ENCODE peak calls at places on chromosome 11, in nine cellular contexts. L is tibial nerve, C is IMR-90, Y is SK-N-SH, X is adrenal gland, K is psoas muscle, S is hepatocyte, D is esophagus squamous epithelium, P is HCT116. F is an unnamed sample.
A peak's percentile ranks its signal among the peaks of the same experiment; 100 is the strongest.

GRCh38 chr11:80186687-80187086 is 745.9 kb upstream of the TENM4 start:
- DNase-seq in D (no peak), Y (no peak), K (no peak), S (no peak), P (no peak), L (no peak), X (no peak), C (no peak), F (no peak)

GRCh38 chr11:43547900-43548381 is 132.6 kb upstream of the HSD17B12 start:
- DNase-seq in D (no peak), X (peak; percentile 77), K (no peak), P (no peak), Y (peak; percentile 88), L (no peak), S (peak; percentile 68), C (no peak), F (no peak)

GRCh38 chr11:122791836-122792235 is 46.5 kb upstream of the CRTAM start:
- DNase-seq in K (no peak), X (no peak), L (no peak), S (peak; percentile 29), Y (no peak), P (no peak), C (peak; percentile 78), D (no peak), F (no peak)

GRCh38 chr11:2541321-2541680 is 96.5 kb downstream of the KCNQ1 start:
- DNase-seq in C (no peak), Y (no peak), K (no peak), X (peak; percentile 10), S (no peak), D (no peak), L (no peak), P (no peak), F (no peak)

GRCh38 chr11:27694992-27695391 is 5.3 kb downstream of the BDNF start:
- DNase-seq in K (no peak), L (no peak), X (no peak), D (no peak), S (peak; percentile 14), Y (peak; percentile 14), C (no peak), P (no peak), F (no peak)

GRCh38 chr11:44312876-44313275 is 2.9 kb upstream of the ALX4 start:
- DNase-seq in K (no peak), S (no peak), X (no peak), C (no peak), Y (no peak), D (no peak), P (no peak), L (no peak), F (no peak)

GRCh38 chr11:70611890-70612289 is 213.6 kb downstream of the CTTN start:
- DNase-seq in D (no peak), C (no peak), L (no peak), S (no peak), K (no peak), X (no peak), Y (no peak), P (no peak), F (no peak)

GRCh38 chr11:131687291-131688055 is 317.1 kb downstream of the NTM start:
- DNase-seq in S (no peak), K (no peak), C (no peak), X (peak; percentile 13), P (no peak), D (no peak), Y (no peak), L (no peak), F (no peak)

GRCh38 chr11:15113381-15113780 is 1.3 kb upstream of the INSC start:
- DNase-seq in D (no peak), K (no peak), P (no peak), L (no peak), S (no peak), Y (no peak), C (no peak), X (no peak), F (no peak)

GRCh38 chr11:131463609-131464008 is 93.2 kb downstream of the NTM start:
- DNase-seq in Y (no peak), S (no peak), P (no peak), C (no peak), D (no peak), K (no peak), L (no peak), X (no peak), F (no peak)

GRCh38 chr11:4049006-4049405 is 45.6 kb upstream of the RRM1 start:
- DNase-seq in K (no peak), X (no peak), D (no peak), Y (no peak), S (no peak), C (peak; percentile 11), P (no peak), L (no peak), F (no peak)

GRCh38 chr11:396948-397548 is 3.0 kb downstream of the PKP3 start:
- DNase-seq in C (peak; percentile 36), S (no peak), D (no peak), Y (peak; percentile 95), L (peak; percentile 41), X (peak; percentile 63), P (no peak), K (peak; percentile 74), F (peak; percentile 48)

DNA sequence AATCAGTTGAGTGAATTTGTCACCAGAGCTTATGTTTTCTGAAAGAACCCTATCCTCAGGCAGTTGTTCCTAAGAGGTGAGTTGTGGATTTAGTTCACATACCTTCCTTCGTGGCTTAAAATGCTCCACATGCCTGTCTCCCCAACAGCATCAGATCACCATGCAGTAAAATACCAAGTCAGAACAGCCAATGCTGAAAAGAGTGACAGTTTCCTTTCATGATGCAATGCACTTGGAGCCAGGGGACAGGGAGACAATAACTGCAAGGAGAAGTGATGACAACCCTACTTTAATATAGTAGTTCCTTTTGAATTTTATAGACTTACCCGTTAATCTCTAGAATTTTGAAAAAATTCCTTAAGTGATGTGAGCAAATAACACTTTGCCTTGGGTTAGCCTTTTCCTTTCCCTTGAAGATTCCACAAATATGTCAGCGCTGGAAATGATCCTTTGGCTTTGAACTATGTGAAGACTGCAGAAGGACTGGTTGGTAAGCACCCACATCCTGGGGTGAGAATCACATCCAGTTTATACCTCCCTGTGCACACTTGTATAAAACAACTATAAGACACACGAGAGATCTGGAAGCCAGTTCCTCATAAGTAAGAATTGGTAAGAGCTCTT is 71.2 kb downstream of the PIWIL4 start:
- DNase-seq in S (no peak), D (no peak), X (no peak), Y (no peak), K (no peak), P (no peak), C (no peak), L (no peak), F (no peak)
- H3K27ac ChIP-seq in S (peak overlapping the region; percentile 48), D (peak overlapping the region; percentile 75), X (peak overlapping the region; percentile 40), Y (no peak overlapping the region), K (peak overlapping the region; percentile 69), P (no peak overlapping the region), C (peak overlapping the region; percentile 61), L (peak overlapping the region; percentile 0), F (no peak overlapping the region)

DNA sequence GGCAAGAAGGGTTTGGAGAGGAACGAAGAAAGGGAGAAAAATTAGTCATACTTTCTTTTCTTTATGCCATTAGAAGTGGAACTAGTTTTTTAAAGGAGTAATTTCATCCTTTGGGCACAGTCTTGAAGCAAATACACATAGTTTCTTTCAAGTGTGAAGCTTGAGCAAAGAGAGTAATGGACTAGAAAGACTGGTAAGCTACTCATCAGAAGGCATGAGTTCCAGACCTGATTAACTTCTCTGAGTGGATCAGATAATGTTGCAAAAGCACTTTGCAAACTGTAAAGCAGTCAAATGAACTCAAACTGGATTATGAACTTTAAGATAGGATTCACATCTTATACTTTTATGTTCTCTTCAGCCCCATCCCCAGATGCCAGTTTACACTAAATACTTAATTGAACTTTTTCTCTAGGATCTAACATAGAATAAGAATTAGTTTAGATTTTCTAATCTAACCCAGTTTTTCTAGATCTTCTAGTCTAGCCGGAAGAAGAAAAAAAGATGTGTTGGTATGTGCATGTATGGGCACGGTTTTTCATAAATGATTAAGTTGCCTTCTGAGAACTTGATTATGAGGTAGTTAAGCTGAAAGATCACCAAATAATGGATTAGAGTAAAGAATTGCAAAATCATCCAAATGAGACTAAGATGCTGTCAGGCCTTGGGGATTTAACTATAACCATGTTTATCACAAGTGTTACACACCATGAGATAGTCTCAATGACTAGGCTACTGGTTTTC is 2.5 kb downstream of the DDIAS start:
- DNase-seq in Y (no peak), K (no peak), C (no peak), D (no peak), P (no peak), X (no peak), S (no peak), L (no peak), F (no peak)
- H3K4me3 ChIP-seq in Y (no peak overlapping the region), K (no peak overlapping the region), C (no peak overlapping the region), D (no peak overlapping the region), P (no peak overlapping the region), X (no peak overlapping the region), S (no peak overlapping the region), L (no peak overlapping the region), F (no peak overlapping the region)

GRCh38 chr11:130459521-130459920 is 11.1 kb downstream of the ADAMTS15 start:
- DNase-seq in P (no peak), K (no peak), L (no peak), C (no peak), X (no peak), S (no peak), Y (no peak), D (no peak), F (no peak)
- H3K4me1 ChIP-seq in P (no peaks in the 10 kb centered on the region), K (no peaks in the 10 kb centered on the region), L (no peaks in the 10 kb centered on the region), C (peaks cover 6% of the 10 kb centered on the region), X (no peaks in the 10 kb centered on the region), S (peaks cover 10% of the 10 kb centered on the region), Y (peaks cover 3% of the 10 kb centered on the region), D (peaks cover 20% of the 10 kb centered on the region), F (no peaks in the 10 kb centered on the region)

DNA sequence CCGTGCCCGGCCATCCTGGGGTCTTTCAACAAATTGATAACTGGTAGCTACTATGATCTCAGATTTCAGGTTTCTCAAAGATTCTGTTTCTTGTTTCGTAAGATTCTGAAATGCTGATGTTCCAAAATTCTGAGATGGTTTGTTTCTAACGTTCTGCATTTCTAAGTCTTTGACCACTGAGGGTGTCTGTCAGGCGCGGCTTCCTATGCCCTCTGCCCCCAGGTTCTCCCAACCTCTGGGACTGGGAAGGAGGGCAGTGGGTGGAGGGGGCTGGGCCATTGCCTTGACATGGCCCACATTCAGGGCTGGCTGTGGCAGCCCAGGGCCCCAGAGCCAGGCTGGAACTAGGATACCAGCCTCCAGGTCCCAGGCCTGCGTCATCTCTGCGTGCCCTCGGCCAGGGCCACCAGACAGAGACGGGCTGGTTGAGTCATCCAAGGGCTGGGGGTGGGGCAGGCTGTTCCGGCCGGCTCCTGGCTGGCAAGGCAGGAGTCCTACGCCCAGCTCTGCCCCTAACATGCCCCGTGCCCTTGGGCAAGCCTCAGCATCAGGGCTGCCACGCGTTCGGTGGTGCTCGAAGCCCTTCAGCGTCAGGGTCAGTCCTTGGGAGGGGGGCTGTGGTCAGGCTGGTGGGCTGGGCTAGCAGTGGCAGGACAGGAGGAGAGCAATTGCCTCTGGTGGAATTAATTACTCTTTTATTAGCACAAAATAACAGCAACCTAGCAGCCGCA is 5.2 kb downstream of the TMEM134 start:
- DNase-seq in X (peak; percentile 96), S (no peak), K (peak; percentile 86), Y (peak; percentile 51), C (no peak), L (peak; percentile 58), D (no peak), P (peak; percentile 73), F (no peak)
- H3K27ac ChIP-seq in X (peak overlapping the region; percentile 93), S (peak overlapping the region; percentile 78), K (peak overlapping the region; percentile 73), Y (peak overlapping the region; percentile 48), C (no peak overlapping the region), L (peak overlapping the region; percentile 95), D (peak overlapping the region; percentile 96), P (peak overlapping the region; percentile 98), F (peak overlapping the region; percentile 78)

DNA sequence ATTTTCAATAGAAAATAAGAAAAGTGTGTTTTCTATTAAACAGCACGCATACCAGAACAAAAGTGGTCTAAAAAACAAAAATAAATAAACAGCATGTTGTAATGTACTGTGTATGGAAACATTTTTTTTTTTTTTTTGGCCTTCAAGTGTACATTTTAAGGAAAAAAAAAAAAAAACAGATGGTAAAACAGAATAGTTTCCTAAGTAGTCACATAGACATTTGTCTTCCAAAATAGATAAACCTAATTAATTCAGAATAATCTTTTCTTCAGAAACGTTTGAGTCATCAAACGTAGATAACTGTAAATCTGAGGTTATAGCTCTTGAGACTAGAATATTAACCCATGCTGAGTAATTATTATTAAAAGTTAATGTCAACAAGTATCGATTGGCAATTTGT is 396 bp upstream of the CFAP300 start:
- DNase-seq in X (no peak), D (no peak), P (no peak), S (no peak), Y (no peak), C (peak; percentile 25), K (no peak), L (no peak), F (no peak)
- H3K4me3 ChIP-seq in X (peak overlapping the region; percentile 69), D (peak overlapping the region; percentile 72), P (no peak overlapping the region), S (peak overlapping the region; percentile 77), Y (peak overlapping the region; percentile 56), C (peak overlapping the region; percentile 77), K (peak overlapping the region; percentile 74), L (peak overlapping the region; percentile 63), F (no peak overlapping the region)